ENCODE peak calls at places on chromosome 19, in six cellular contexts. F is fibroblast of lung, T is keratinocyte, N is GM23248, S is HepG2, L is endodermal cell. W is an unnamed sample.

GRCh38 chr19:39867952-39868351 is 21.8 kb upstream of the FBL start:
- DNase-seq in F (no peak), T (no peak), N (no peak), S (no peak), L (no peak), W (no peak)

GRCh38 chr19:31285744-31286143 is 63.5 kb downstream of the TSHZ3 start:
- DNase-seq in F (peak), T (no peak), N (peak), S (no peak), L (no peak), W (peak)

GRCh38 chr19:43503501-43504425 is 783 bp downstream of the PHLDB3 start:
- DNase-seq in F (peak), T (no peak), N (peak), S (peak), L (peak), W (peak)

GRCh38 chr19:772730-773436 is 22.0 kb downstream of the MISP start:
- DNase-seq in F (no peak), T (no peak), N (no peak), S (no peak), L (peak), W (peak)

GRCh38 chr19:29549105-29550070 is 23.6 kb downstream of the VSTM2B start:
- DNase-seq in F (no peak), T (no peak), N (no peak), S (no peak), L (no peak), W (no peak)

GRCh38 chr19:5155586-5156210 is 184.9 kb downstream of the PTPRS start:
- DNase-seq in F (no peak), T (no peak), N (no peak), S (no peak), L (no peak), W (no peak)

GRCh38 chr19:46919324-46919723 is 58.5 kb downstream of the ARHGAP35 start:
- DNase-seq in F (peak), T (no peak), N (peak), S (no peak), L (no peak), W (no peak)

GRCh38 chr19:11931051-11931450 is 6.1 kb downstream of the ZNF700 start:
- DNase-seq in F (peak), T (no peak), N (no peak), S (no peak), L (no peak), W (no peak)

GRCh38 chr19:3932931-3933810 is at the start of gene NMRK2:
- DNase-seq in F (no peak), T (no peak), N (no peak), S (no peak), L (peak), W (no peak)

GRCh38 chr19:16024266-16025107 is 51.8 kb upstream of the TPM4 start:
- DNase-seq in F (no peak), T (no peak), N (no peak), S (no peak), L (no peak), W (no peak)

GRCh38 chr19:38734426-38735256 is 9.6 kb downstream of the CAPN12 start:
- DNase-seq in F (no peak), T (no peak), N (peak), S (no peak), L (peak), W (peak)

GRCh38 chr19:38663957-38664502 is 16.6 kb downstream of the ACTN4 start:
- DNase-seq in F (no peak), T (no peak), N (no peak), S (no peak), L (no peak), W (peak)

GRCh38 chr19:460877-461609 is at the start of gene SHC2:
- DNase-seq in F (no peak), T (no peak), N (no peak), S (no peak), L (no peak), W (peak)

GRCh38 chr19:1087813-1088418 is 7.3 kb downstream of the POLR2E start:
- DNase-seq in F (no peak), T (no peak), N (no peak), S (no peak), L (no peak), W (no peak)

GRCh38 chr19:2186071-2186846 is 22.5 kb downstream of the DOT1L start:
- DNase-seq in F (peak), T (no peak), N (peak), S (no peak), L (peak), W (peak)

GRCh38 chr19:11251217-11251616 is 11.1 kb downstream of the DOCK6 start:
- DNase-seq in F (no peak), T (no peak), N (no peak), S (no peak), L (no peak), W (no peak)

GRCh38 chr19:10009269-10009665 is 1.0 kb downstream of the COL5A3 start:
- DNase-seq in F (peak), T (no peak), N (peak), S (no peak), L (peak), W (peak)

GRCh38 chr19:19160489-19161035 is 9.5 kb downstream of the MEF2B start:
- DNase-seq in F (no peak), T (no peak), N (no peak), S (no peak), L (no peak), W (no peak)
- H3K9ac ChIP-seq in F (no peak), T (no peak), N (no peak), S (no peak), L (no peak), W (no peak)

GRCh38 chr19:49567722-49568454 is 12.5 kb downstream of the NOSIP start:
- DNase-seq in F (peak), T (no peak), N (peak), S (no peak), L (no peak), W (no peak)
- H3K27ac ChIP-seq in F (no peak), T (no peak), N (peak), S (no peak), L (no peak), W (no peak)

DNA sequence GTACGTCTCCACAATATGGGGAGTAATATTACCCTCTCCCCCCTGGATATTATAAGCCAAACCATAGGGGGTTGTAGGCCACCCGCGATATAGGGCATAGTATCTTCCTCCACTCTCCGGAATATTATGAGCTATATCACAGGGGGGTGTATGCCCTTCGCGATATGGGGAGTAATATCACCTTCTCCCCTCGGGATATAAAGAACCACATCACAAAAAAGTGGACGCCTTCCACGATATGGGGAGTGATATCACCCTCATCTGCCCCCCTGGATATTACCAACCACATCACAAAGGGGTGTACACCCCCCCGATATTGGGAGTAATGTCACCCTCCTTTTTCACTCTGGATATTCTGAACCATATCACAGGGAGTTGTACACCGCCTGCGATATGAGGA is 65.5 kb upstream of the CEACAM21 start:
- DNase-seq in F (no peak), T (no peak), N (no peak), S (no peak), L (peak), W (no peak)
- H3K4me3 ChIP-seq in F (no peak), T (no peak), N (no peak), S (no peak), L (no peak), W (no peak)

GRCh38 chr19:48492925-48493717 is 18.5 kb downstream of the LMTK3 start:
- DNase-seq in F (peak), T (peak), N (peak), S (peak), L (peak), W (peak)
- H3K9ac ChIP-seq in F (peak), T (peak), N (peak), S (no peak), L (no peak), W (no peak)

GRCh38 chr19:35436477-35437141 is 11.4 kb upstream of the FFAR2 start:
- DNase-seq in F (peak), T (no peak), N (peak), S (no peak), L (no peak), W (peak)
- H3K27ac ChIP-seq in F (no peak), T (no peak), N (no peak), S (no peak), L (no peak), W (no peak)

GRCh38 chr19:17137417-17137816 is 61.8 kb downstream of the MYO9B start:
- DNase-seq in F (no peak), T (no peak), N (no peak), S (no peak), L (no peak), W (no peak)

GRCh38 chr19:17136617-17137016 is 61.0 kb downstream of the MYO9B start:
- DNase-seq in F (no peak), T (no peak), N (no peak), S (peak), L (no peak), W (no peak)

GRCh38 chr19:17138937-17139598 is 63.5 kb downstream of the MYO9B start:
- DNase-seq in F (no peak), T (no peak), N (no peak), S (peak), L (no peak), W (no peak)

DNA sequence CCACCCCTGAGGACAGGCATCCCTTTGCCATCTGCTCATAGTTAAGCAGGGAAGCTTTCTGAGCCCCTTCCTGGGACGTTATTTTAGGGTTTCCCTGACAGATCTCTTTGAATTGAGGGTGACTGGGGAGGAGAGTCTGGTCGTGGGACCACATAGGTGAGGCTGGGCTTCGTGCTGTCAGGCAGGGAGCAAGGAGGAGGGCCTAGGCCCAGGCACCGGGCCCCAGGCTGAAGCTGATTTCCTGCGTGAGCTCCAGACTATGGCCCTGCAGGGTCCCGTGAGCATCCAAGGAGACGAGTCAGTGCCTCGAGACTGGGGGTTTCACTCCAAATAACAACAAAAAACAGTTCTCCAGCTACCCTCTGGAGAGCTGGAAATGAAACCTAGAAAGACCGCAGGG is 60.4 kb downstream of the MYO9B start:
- DNase-seq in F (no peak), T (no peak), N (peak), S (no peak), L (peak), W (no peak)
- H3K4me3 ChIP-seq in F (no peak), T (peak), N (peak), S (no peak), L (no peak), W (peak)

DNA sequence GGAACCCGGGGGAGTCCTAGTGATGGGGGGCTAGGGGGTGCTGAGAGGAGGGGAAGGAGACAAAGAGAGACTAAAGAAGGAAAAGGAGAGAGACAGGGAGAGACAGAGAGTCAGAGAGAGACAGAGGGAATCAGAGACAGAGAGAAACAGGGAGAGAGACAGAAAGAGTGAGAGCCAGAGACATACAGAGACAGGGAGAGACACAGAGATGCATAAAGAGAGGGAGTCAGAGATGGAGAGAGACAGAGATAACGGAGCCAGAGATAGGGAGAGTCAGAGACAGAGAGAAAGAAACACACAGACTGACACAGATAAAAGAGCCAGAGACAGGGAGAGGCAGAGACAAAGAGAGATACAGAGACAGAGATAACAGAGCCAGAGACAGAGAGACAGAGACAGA is 1.5 kb upstream of the TNFSF9 start:
- DNase-seq in F (no peak), T (no peak), N (no peak), S (no peak), L (no peak), W (no peak)
- H3K9ac ChIP-seq in F (no peak), T (no peak), N (no peak), S (no peak), L (no peak), W (no peak)

DNA sequence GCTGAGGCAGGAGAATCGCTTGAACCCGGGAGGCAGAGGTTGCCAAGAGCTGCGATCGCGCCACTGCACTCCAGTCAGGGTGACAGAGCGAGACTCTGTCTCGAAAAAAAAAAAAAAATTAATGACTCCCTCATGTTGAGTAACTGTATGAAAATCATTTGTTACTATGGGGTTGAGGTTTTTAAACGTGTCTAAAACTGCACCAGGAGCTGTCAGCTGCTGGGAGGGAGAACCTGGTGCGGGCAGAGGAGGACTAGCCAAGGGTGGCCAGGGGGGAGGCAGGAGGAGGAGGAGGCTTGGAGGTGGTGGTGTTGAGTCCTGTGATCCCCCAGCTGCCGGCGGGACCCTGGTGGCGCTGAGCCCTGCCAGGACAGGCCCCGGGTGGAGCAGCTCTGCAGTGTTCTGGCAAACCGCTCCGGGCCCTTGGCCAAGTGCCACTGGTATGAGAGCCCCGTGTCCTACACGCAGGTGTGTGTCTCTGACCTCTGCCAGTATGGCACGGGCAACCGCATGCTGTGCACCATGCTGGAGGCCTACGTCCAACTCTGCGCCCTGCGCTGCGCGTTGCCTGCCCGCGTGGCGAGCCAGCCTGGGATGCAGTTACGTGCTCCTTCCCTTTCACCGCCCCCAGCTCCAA is 17.1 kb upstream of the FXYD3 start:
- DNase-seq in F (no peak), T (no peak), N (no peak), S (no peak), L (no peak), W (no peak)
- H3K27ac ChIP-seq in F (no peak), T (no peak), N (no peak), S (no peak), L (no peak), W (no peak)

GRCh38 chr19:18232540-18233223 is 6.4 kb upstream of the PDE4C start:
- DNase-seq in F (no peak), T (no peak), N (peak), S (no peak), L (peak), W (no peak)

GRCh38 chr19:18231775-18232174 is 5.5 kb upstream of the PDE4C start:
- DNase-seq in F (no peak), T (no peak), N (no peak), S (no peak), L (peak), W (no peak)

GRCh38 chr19:18230941-18231734 is 4.9 kb upstream of the PDE4C start:
- DNase-seq in F (no peak), T (no peak), N (peak), S (no peak), L (peak), W (no peak)

GRCh38 chr19:18233224-18233825 is 7.1 kb upstream of the PDE4C start:
- DNase-seq in F (peak), T (no peak), N (peak), S (peak), L (peak), W (no peak)

DNA sequence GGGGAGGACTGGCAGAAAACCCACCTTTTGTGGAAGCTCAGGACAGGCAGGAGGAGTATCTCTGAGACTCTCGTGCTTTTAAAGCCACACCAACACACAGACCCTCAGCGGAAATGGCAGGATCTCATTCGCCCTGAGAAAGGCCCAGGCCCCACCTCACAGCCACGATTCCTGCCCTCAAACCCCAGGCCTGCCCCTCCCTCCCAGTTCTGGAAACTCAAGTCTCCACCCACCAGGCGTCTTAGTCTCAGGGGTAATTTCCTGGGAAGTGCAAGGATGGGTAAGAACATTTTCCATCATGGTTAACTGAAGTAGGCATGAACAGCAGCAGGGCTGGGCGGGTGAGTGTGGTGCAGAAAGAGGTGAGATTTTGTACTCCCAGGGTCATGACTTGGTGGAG is 8.0 kb upstream of the PDE4C start:
- DNase-seq in F (no peak), T (no peak), N (no peak), S (no peak), L (no peak), W (no peak)
- H3K4me3 ChIP-seq in F (no peak), T (no peak), N (no peak), S (no peak), L (no peak), W (no peak)

DNA sequence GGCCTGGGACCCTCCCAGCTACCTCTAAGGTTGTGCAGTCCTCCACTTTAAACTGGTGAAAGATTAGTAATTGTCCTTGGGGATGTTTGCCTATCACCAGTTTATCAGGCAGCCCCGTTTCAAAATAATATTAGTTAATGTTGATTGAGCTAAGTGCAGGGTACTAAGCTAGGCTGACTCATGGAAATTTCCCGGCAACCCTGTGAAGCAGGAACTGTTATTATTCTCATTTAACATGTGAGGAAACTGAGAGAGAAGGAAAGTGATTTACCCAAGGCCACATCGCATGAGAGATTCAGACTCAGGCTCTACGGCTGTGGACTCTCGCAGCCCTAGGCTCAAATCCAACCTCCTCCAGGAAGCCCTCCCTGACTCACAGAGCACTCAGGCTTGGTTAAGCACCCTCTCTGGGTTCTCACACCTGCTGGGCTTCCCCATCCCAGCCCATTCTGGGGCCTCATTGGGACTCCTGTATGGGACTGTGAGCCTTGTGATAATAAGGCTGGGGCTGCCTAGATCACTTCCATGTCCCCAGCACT is 19.7 kb downstream of the CLPTM1 start:
- DNase-seq in F (no peak), T (no peak), N (no peak), S (no peak), L (no peak), W (no peak)
- H3K9ac ChIP-seq in F (no peak), T (no peak), N (no peak), S (no peak), L (no peak), W (no peak)

W was measured in kidney.